ENCODE peak calls at places on chromosomes 16 and 17, in seven cellular contexts. L is HCT116, R is neural progenitor cell, N is SK-N-SH, M is OCI-LY7, W is PC-3, P is hepatocyte. H is an unnamed sample.

GRCh38 chr17:35371934-35372333 is 1.5 kb downstream of the SLFN11 start:
- DNase-seq in L (no peak), R (no peak), N (no peak), M (no peak), W (no peak), P (no peak), H (no peak)

GRCh38 chr17:58764373-58764772 is 8.7 kb downstream of the PPM1E start:
- DNase-seq in L (no peak), R (no peak), N (no peak), M (no peak), W (no peak), P (no peak), H (no peak)

GRCh38 chr17:57313276-57313835 is 57.0 kb downstream of the MSI2 start:
- DNase-seq in L (no peak), R (peak; percentile 33), N (no peak), M (peak; percentile 14), W (no peak), P (no peak), H (no peak)

GRCh38 chr16:55435387-55435786 is 43.6 kb upstream of the MMP2 start:
- DNase-seq in L (no peak), R (no peak), N (no peak), M (no peak), W (no peak), P (no peak), H (no peak)

GRCh38 chr16:22103371-22103890 is 11.1 kb downstream of the VWA3A start:
- DNase-seq in L (no peak), R (no peak), N (no peak), M (no peak), W (no peak), P (no peak), H (no peak)

GRCh38 chr16:69818811-69819587 is 56.9 kb downstream of the WWP2 start:
- DNase-seq in L (no peak), R (peak; percentile 31), N (peak; percentile 21), M (no peak), W (no peak), P (no peak), H (no peak)

GRCh38 chr17:16870253-16871245 is 101.4 kb downstream of the TNFRSF13B start:
- DNase-seq in L (no peak), R (no peak), N (no peak), M (no peak), W (no peak), P (no peak), H (no peak)

GRCh38 chr16:9757687-9758086 is 424.5 kb downstream of the GRIN2A start:
- DNase-seq in L (no peak), R (no peak), N (no peak), M (no peak), W (no peak), P (no peak), H (no peak)

GRCh38 chr16:8887438-8887765 is 5.3 kb downstream of the LITAFD start:
- DNase-seq in L (no peak), R (no peak), N (no peak), M (no peak), W (no peak), P (no peak), H (no peak)

GRCh38 chr16:72787519-72788268 is 260.2 kb downstream of the ZFHX3 start:
- DNase-seq in L (no peak), R (peak; percentile 75), N (no peak), M (no peak), W (peak; percentile 70), P (peak; percentile 91), H (peak; percentile 42)

GRCh38 chr17:56718515-56718914 is 115.2 kb downstream of the C17orf67 start:
- DNase-seq in L (no peak), R (no peak), N (no peak), M (peak; percentile 2), W (no peak), P (no peak), H (peak; percentile 82)

GRCh38 chr16:27189335-27189972 is 13.9 kb upstream of the KDM8 start:
- DNase-seq in L (no peak), R (peak; percentile 24), N (no peak), M (no peak), W (no peak), P (no peak), H (peak; percentile 33)

GRCh38 chr17:8801135-8801840 is 2.1 kb upstream of the MFSD6L start:
- DNase-seq in L (no peak), R (no peak), N (no peak), M (no peak), W (no peak), P (no peak), H (no peak)

GRCh38 chr17:8803531-8804416 is 4.6 kb upstream of the MFSD6L start:
- DNase-seq in L (no peak), R (no peak), N (no peak), M (peak; percentile 37), W (no peak), P (no peak), H (no peak)

GRCh38 chr17:8806206-8807069 is 7.3 kb upstream of the MFSD6L start:
- DNase-seq in L (no peak), R (no peak), N (no peak), M (no peak), W (no peak), P (no peak), H (peak; percentile 82)

DNA sequence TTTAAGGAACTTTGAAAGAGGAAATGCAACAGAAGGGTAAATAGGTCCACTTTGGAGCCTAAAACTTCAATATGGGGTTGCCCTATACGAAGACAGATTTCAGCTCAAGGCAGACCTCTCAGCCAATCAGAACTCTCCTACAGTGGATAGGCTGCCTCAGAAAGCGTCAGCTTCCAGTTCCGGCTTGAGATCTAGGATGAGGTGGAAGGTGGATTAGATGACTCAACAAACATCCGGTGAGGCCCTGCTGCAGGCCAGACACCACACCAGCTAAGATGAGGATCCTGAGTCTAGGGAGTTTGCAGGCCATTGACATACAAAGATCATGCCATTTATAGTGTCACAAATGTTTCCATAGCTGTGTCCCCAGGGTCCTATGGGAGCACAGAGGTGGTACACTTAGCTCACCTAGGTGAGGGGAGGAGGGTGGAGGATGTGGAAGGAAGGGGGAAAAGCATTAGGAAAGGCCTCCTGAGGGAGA is 7.9 kb upstream of the MFSD6L start:
- DNase-seq in L (no peak), R (no peak), N (no peak), M (peak; percentile 60), W (peak; percentile 23), P (no peak), H (peak; percentile 45)
- TF ChIP-seq EZH2phosphoT487 in L (no peak), R (no peak), N (no peak), M (no peak), W (no peak), P (no peak), H (no peak)

GRCh38 chr16:19241512-19241911 is 44.0 kb upstream of the CLEC19A start:
- DNase-seq in L (no peak), R (no peak), N (no peak), M (no peak), W (no peak), P (no peak), H (no peak)
- TF ChIP-seq CTCF in L (no peak), R (no peak), N (no peak), M (no peak), W (no peak), P (no peak), H (no peak)

GRCh38 chr17:33522623-33523022 is 229.5 kb upstream of the ASIC2 start:
- DNase-seq in L (no peak), R (peak; percentile 47), N (no peak), M (no peak), W (no peak), P (no peak), H (no peak)

GRCh38 chr17:33527290-33527689 is 234.2 kb upstream of the ASIC2 start:
- DNase-seq in L (no peak), R (no peak), N (no peak), M (no peak), W (no peak), P (no peak), H (no peak)

GRCh38 chr17:33531311-33531710 is 238.2 kb upstream of the ASIC2 start:
- DNase-seq in L (no peak), R (no peak), N (no peak), M (no peak), W (no peak), P (no peak), H (no peak)

GRCh38 chr17:33523577-33523981 is 230.5 kb upstream of the ASIC2 start:
- DNase-seq in L (no peak), R (no peak), N (no peak), M (no peak), W (no peak), P (no peak), H (no peak)

GRCh38 chr17:33526753-33527152 is 233.7 kb upstream of the ASIC2 start:
- DNase-seq in L (no peak), R (no peak), N (no peak), M (no peak), W (no peak), P (no peak), H (no peak)
- H3K9me3 ChIP-seq in L (no peaks in the 10 kb centered on the region), R (no peaks in the 10 kb centered on the region), N (no peaks in the 10 kb centered on the region), M (no peaks in the 10 kb centered on the region), W (no peaks in the 10 kb centered on the region), P (no peaks in the 10 kb centered on the region), H (no peaks in the 10 kb centered on the region)

DNA sequence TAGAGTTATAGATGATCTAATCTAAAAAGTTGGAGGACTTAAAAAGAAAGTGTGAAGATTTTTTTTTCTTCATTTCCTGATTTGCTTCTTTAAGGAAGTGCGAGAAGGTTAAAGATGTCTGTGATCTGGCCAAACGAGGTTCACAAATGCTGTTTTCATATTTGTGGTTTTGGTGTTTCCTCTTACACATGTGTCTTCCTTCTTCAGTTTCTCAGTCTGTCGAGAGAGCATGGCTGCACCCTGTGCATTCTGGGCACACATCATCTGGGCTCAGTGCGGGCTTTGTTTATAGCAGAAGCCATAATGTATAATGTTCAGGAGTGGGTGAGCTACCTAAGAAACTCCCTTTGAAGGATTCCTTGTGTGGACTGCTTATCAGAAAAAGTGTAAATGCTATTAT is 260.4 kb upstream of the TBX2 start:
- DNase-seq in L (no peak), R (no peak), N (no peak), M (peak; percentile 59), W (peak; percentile 44), P (no peak), H (peak; percentile 92)
- TF ChIP-seq EZH2phosphoT487 in L (no peak), R (no peak), N (no peak), M (no peak), W (no peak), P (no peak), H (no peak)

GRCh38 chr16:75644240-75645012 is 3.0 kb downstream of the KARS1 start:
- DNase-seq in L (no peak), R (no peak), N (no peak), M (peak; percentile 35), W (peak; percentile 34), P (no peak), H (peak; percentile 20)
- TF ChIP-seq CTCF in L (peak; percentile 34), R (no peak), N (no peak), M (peak; percentile 66), W (peak; percentile 42), P (peak; percentile 34), H (no peak)

DNA sequence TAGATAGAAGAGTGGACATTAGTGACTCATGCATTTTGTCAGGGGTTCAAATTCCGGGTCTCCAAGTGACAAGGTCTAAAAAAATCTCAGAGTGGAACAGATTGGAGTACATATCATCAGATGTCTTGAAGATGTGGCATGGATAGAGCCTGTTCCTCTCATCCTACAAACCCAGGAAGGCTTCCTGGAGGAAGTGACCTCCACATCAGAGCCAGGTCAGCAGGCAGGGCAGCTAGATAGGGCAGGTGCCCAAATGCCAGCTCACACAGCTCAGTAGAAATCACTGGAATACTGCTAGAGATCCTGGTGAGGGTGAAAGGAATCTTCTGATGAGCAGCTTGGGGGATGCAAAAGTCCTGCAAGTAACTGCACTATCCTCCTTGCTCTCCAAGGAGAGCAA is 196.6 kb upstream of the SDK2 start:
- DNase-seq in L (no peak), R (no peak), N (no peak), M (no peak), W (no peak), P (no peak), H (no peak)
- H3K9me3 ChIP-seq in L (no peaks in the 10 kb centered on the region), R (no peaks in the 10 kb centered on the region), N (peaks cover 6% of the 10 kb centered on the region), M (no peaks in the 10 kb centered on the region), W (no peaks in the 10 kb centered on the region), P (no peaks in the 10 kb centered on the region), H (no peaks in the 10 kb centered on the region)

GRCh38 chr17:44065668-44066203 is 735 bp downstream of the LSM12 start:
- DNase-seq in L (no peak), R (no peak), N (no peak), M (peak; percentile 39), W (peak; percentile 20), P (no peak), H (no peak)
- TF ChIP-seq EZH2phosphoT487 in L (no peak), R (no peak), N (no peak), M (no peak), W (no peak), P (no peak), H (no peak)